ENCODE peak calls at places on chromosome 2, in ten cellular contexts. One of them, this sample, is unnamed.

GRCh38 chr2:157182834-157183396 is 74.6 kb upstream of the GALNT5 start:
- DNase-seq in PC-3: peak; percentile 95
- DNase-seq in cardiac muscle cell: peak; percentile 89
- DNase-seq in psoas muscle: no peak
- DNase-seq in astrocyte of the spinal cord: peak; percentile 94
- DNase-seq in ovary: no peak
- DNase-seq in kidney: no peak
- DNase-seq in heart right ventricle: no peak
- DNase-seq in esophagus muscularis mucosa: no peak
- DNase-seq in tibial nerve: no peak
- DNase-seq in this sample: peak; percentile 73

GRCh38 chr2:239778042-239778811 is 246.9 kb downstream of the NDUFA10 start:
- DNase-seq in psoas muscle: no peak
- DNase-seq in esophagus muscularis mucosa: no peak
- DNase-seq in cardiac muscle cell: no peak
- DNase-seq in tibial nerve: no peak
- DNase-seq in astrocyte of the spinal cord: no peak
- DNase-seq in kidney: no peak
- DNase-seq in ovary: no peak
- DNase-seq in PC-3: no peak
- DNase-seq in heart right ventricle: no peak
- DNase-seq in this sample: no peak

GRCh38 chr2:117785740-117786139 is 28.8 kb upstream of the DDX18 start:
- DNase-seq in cardiac muscle cell: peak; percentile 55
- DNase-seq in PC-3: peak; percentile 68
- DNase-seq in heart right ventricle: peak; percentile 10
- DNase-seq in tibial nerve: no peak
- DNase-seq in ovary: no peak
- DNase-seq in psoas muscle: no peak
- DNase-seq in astrocyte of the spinal cord: peak; percentile 52
- DNase-seq in esophagus muscularis mucosa: no peak
- DNase-seq in kidney: no peak
- DNase-seq in this sample: peak; percentile 16

GRCh38 chr2:3630631-3631030 is 27.4 kb upstream of the ALLC start:
- DNase-seq in heart right ventricle: peak; percentile 1
- DNase-seq in astrocyte of the spinal cord: no peak
- DNase-seq in esophagus muscularis mucosa: no peak
- DNase-seq in kidney: peak; percentile 15
- DNase-seq in PC-3: no peak
- DNase-seq in ovary: peak; percentile 55
- DNase-seq in psoas muscle: no peak
- DNase-seq in tibial nerve: no peak
- DNase-seq in cardiac muscle cell: no peak
- DNase-seq in this sample: no peak

GRCh38 chr2:135093685-135094340 is 41.7 kb downstream of the RAB3GAP1 start:
- DNase-seq in PC-3: no peak
- DNase-seq in psoas muscle: no peak
- DNase-seq in ovary: no peak
- DNase-seq in cardiac muscle cell: no peak
- DNase-seq in kidney: no peak
- DNase-seq in tibial nerve: no peak
- DNase-seq in esophagus muscularis mucosa: no peak
- DNase-seq in heart right ventricle: no peak
- DNase-seq in astrocyte of the spinal cord: no peak
- DNase-seq in this sample: no peak

GRCh38 chr2:101327863-101328394 is 19.4 kb upstream of the RNF149 start:
- DNase-seq in tibial nerve: no peak
- DNase-seq in kidney: no peak
- DNase-seq in astrocyte of the spinal cord: no peak
- DNase-seq in ovary: no peak
- DNase-seq in cardiac muscle cell: no peak
- DNase-seq in heart right ventricle: no peak
- DNase-seq in PC-3: peak; percentile 98
- DNase-seq in esophagus muscularis mucosa: no peak
- DNase-seq in psoas muscle: no peak
- DNase-seq in this sample: no peak

GRCh38 chr2:16817305-16818202 is 151.9 kb upstream of the CYRIA start:
- DNase-seq in PC-3: no peak
- DNase-seq in ovary: no peak
- DNase-seq in astrocyte of the spinal cord: no peak
- DNase-seq in cardiac muscle cell: no peak
- DNase-seq in heart right ventricle: no peak
- DNase-seq in tibial nerve: no peak
- DNase-seq in kidney: no peak
- DNase-seq in psoas muscle: no peak
- DNase-seq in esophagus muscularis mucosa: no peak
- DNase-seq in this sample: no peak

GRCh38 chr2:126900646-126901319 is 2.1 kb downstream of the TEX51 start:
- DNase-seq in cardiac muscle cell: no peak
- DNase-seq in ovary: no peak
- DNase-seq in PC-3: no peak
- DNase-seq in tibial nerve: no peak
- DNase-seq in astrocyte of the spinal cord: no peak
- DNase-seq in esophagus muscularis mucosa: no peak
- DNase-seq in kidney: peak; percentile 43
- DNase-seq in psoas muscle: no peak
- DNase-seq in heart right ventricle: no peak
- DNase-seq in this sample: no peak

GRCh38 chr2:74844752-74845151 is 10.8 kb downstream of the HK2 start:
- DNase-seq in tibial nerve: no peak
- DNase-seq in cardiac muscle cell: no peak
- DNase-seq in esophagus muscularis mucosa: no peak
- DNase-seq in kidney: no peak
- DNase-seq in PC-3: no peak
- DNase-seq in astrocyte of the spinal cord: no peak
- DNase-seq in psoas muscle: no peak
- DNase-seq in ovary: no peak
- DNase-seq in heart right ventricle: no peak
- DNase-seq in this sample: no peak

GRCh38 chr2:4883375-4883774 is 808.8 kb upstream of the SOX11 start:
- DNase-seq in psoas muscle: no peak
- DNase-seq in heart right ventricle: no peak
- DNase-seq in cardiac muscle cell: no peak
- DNase-seq in PC-3: no peak
- DNase-seq in ovary: no peak
- DNase-seq in esophagus muscularis mucosa: no peak
- DNase-seq in tibial nerve: no peak
- DNase-seq in kidney: no peak
- DNase-seq in astrocyte of the spinal cord: no peak
- DNase-seq in this sample: no peak

GRCh38 chr2:172181840-172182239 is 79.1 kb upstream of the DLX2 start:
- DNase-seq in astrocyte of the spinal cord: no peak
- DNase-seq in PC-3: no peak
- DNase-seq in heart right ventricle: no peak
- DNase-seq in psoas muscle: no peak
- DNase-seq in kidney: no peak
- DNase-seq in esophagus muscularis mucosa: no peak
- DNase-seq in tibial nerve: no peak
- DNase-seq in ovary: no peak
- DNase-seq in cardiac muscle cell: peak; percentile 22
- DNase-seq in this sample: no peak
- H3K4me3 ChIP-seq in astrocyte of the spinal cord: no peak overlapping the region
- H3K4me3 ChIP-seq in PC-3: no peak overlapping the region
- H3K4me3 ChIP-seq in heart right ventricle: no peak overlapping the region
- H3K4me3 ChIP-seq in psoas muscle: no peak overlapping the region
- H3K4me3 ChIP-seq in kidney: no peak overlapping the region
- H3K4me3 ChIP-seq in esophagus muscularis mucosa: no peak overlapping the region
- H3K4me3 ChIP-seq in tibial nerve: no peak overlapping the region
- H3K4me3 ChIP-seq in ovary: no peak overlapping the region
- H3K4me3 ChIP-seq in cardiac muscle cell: no peak overlapping the region
- H3K4me3 ChIP-seq in this sample: no peak overlapping the region

GRCh38 chr2:177296047-177296446 is 31.5 kb upstream of the NFE2L2 start:
- DNase-seq in ovary: no peak
- DNase-seq in psoas muscle: no peak
- DNase-seq in heart right ventricle: no peak
- DNase-seq in esophagus muscularis mucosa: no peak
- DNase-seq in PC-3: peak; percentile 57
- DNase-seq in tibial nerve: no peak
- DNase-seq in astrocyte of the spinal cord: peak; percentile 59
- DNase-seq in cardiac muscle cell: peak; percentile 46
- DNase-seq in kidney: no peak
- DNase-seq in this sample: peak; percentile 19
- TF ChIP-seq CTCF in ovary: peak; percentile 29
- TF ChIP-seq CTCF in psoas muscle: peak; percentile 33
- TF ChIP-seq CTCF in heart right ventricle: peak; percentile 48
- TF ChIP-seq CTCF in esophagus muscularis mucosa: peak; percentile 47
- TF ChIP-seq CTCF in PC-3: peak; percentile 62
- TF ChIP-seq CTCF in tibial nerve: peak; percentile 56
- TF ChIP-seq CTCF in astrocyte of the spinal cord: peak; percentile 30
- TF ChIP-seq CTCF in cardiac muscle cell: peak; percentile 33
- TF ChIP-seq CTCF in kidney: peak; percentile 39
- TF ChIP-seq CTCF in this sample: peak; percentile 20

GRCh38 chr2:218884519-218884918 is 3.9 kb downstream of the WNT10A start:
- DNase-seq in psoas muscle: peak; percentile 26
- DNase-seq in cardiac muscle cell: no peak
- DNase-seq in heart right ventricle: no peak
- DNase-seq in ovary: no peak
- DNase-seq in esophagus muscularis mucosa: no peak
- DNase-seq in tibial nerve: no peak
- DNase-seq in PC-3: no peak
- DNase-seq in astrocyte of the spinal cord: no peak
- DNase-seq in kidney: peak; percentile 11
- DNase-seq in this sample: no peak
- H3K4me3 ChIP-seq in psoas muscle: no peak overlapping the region
- H3K4me3 ChIP-seq in cardiac muscle cell: no peak overlapping the region
- H3K4me3 ChIP-seq in heart right ventricle: no peak overlapping the region
- H3K4me3 ChIP-seq in ovary: no peak overlapping the region
- H3K4me3 ChIP-seq in esophagus muscularis mucosa: no peak overlapping the region
- H3K4me3 ChIP-seq in tibial nerve: no peak overlapping the region
- H3K4me3 ChIP-seq in PC-3: no peak overlapping the region
- H3K4me3 ChIP-seq in astrocyte of the spinal cord: no peak overlapping the region
- H3K4me3 ChIP-seq in kidney: no peak overlapping the region
- H3K4me3 ChIP-seq in this sample: no peak overlapping the region

GRCh38 chr2:234869164-234869563 is 82.7 kb upstream of the SH3BP4 start:
- DNase-seq in cardiac muscle cell: no peak
- DNase-seq in ovary: no peak
- DNase-seq in astrocyte of the spinal cord: no peak
- DNase-seq in heart right ventricle: no peak
- DNase-seq in kidney: no peak
- DNase-seq in tibial nerve: no peak
- DNase-seq in PC-3: no peak
- DNase-seq in esophagus muscularis mucosa: no peak
- DNase-seq in psoas muscle: no peak
- DNase-seq in this sample: no peak

GRCh38 chr2:234873828-234874173 is 78.0 kb upstream of the SH3BP4 start:
- DNase-seq in astrocyte of the spinal cord: peak; percentile 61
- DNase-seq in psoas muscle: no peak
- DNase-seq in esophagus muscularis mucosa: no peak
- DNase-seq in PC-3: no peak
- DNase-seq in tibial nerve: no peak
- DNase-seq in cardiac muscle cell: peak; percentile 53
- DNase-seq in heart right ventricle: peak; percentile 77
- DNase-seq in ovary: no peak
- DNase-seq in kidney: peak; percentile 79
- DNase-seq in this sample: no peak

GRCh38 chr2:234869969-234870368 is 81.8 kb upstream of the SH3BP4 start:
- DNase-seq in astrocyte of the spinal cord: no peak
- DNase-seq in heart right ventricle: no peak
- DNase-seq in ovary: no peak
- DNase-seq in kidney: no peak
- DNase-seq in psoas muscle: no peak
- DNase-seq in tibial nerve: no peak
- DNase-seq in esophagus muscularis mucosa: no peak
- DNase-seq in cardiac muscle cell: no peak
- DNase-seq in PC-3: no peak
- DNase-seq in this sample: no peak

GRCh38 chr2:234873103-234873827 is 78.6 kb upstream of the SH3BP4 start:
- DNase-seq in PC-3: no peak
- DNase-seq in cardiac muscle cell: no peak
- DNase-seq in esophagus muscularis mucosa: no peak
- DNase-seq in tibial nerve: no peak
- DNase-seq in psoas muscle: no peak
- DNase-seq in kidney: no peak
- DNase-seq in heart right ventricle: no peak
- DNase-seq in ovary: no peak
- DNase-seq in astrocyte of the spinal cord: no peak
- DNase-seq in this sample: no peak

DNA sequence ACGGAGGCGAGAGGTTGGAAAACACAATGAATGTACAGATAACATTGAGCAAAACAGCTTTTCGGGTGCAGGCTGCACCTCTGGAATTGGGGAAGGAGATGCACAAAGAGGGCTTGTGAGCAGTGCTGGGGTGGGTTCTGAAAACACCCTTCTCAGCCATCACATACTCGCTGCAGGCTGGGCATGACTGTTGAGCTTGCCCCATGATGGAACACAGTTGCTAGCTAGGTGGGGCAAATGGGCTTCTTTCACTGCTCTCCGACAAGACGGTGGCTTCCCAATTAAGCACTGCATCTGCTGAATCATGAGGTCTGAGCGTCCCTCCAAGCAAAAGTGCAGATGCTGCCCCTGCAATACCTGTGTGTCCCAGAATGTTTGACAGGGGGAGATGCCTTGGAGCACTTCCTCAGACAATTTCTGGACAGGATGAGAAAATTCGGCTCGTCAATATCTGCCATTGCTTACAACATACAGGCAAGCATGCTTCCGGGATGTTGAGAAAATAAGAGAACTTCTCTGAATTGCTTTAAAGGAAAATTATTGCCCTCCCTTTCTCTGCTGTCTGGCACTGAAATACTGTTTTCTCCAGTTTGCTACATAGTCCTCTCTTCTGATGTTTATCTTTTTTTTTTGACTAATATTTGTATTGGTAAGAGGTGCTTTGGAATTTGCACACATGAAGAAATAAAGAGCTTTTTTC is 77.3 kb upstream of the SH3BP4 start:
- DNase-seq in psoas muscle: no peak
- DNase-seq in tibial nerve: no peak
- DNase-seq in heart right ventricle: no peak
- DNase-seq in ovary: no peak
- DNase-seq in PC-3: no peak
- DNase-seq in astrocyte of the spinal cord: no peak
- DNase-seq in kidney: no peak
- DNase-seq in esophagus muscularis mucosa: no peak
- DNase-seq in cardiac muscle cell: no peak
- DNase-seq in this sample: no peak
- TF ChIP-seq CTCF in psoas muscle: no peak
- TF ChIP-seq CTCF in tibial nerve: no peak
- TF ChIP-seq CTCF in heart right ventricle: no peak
- TF ChIP-seq CTCF in ovary: no peak
- TF ChIP-seq CTCF in PC-3: no peak
- TF ChIP-seq CTCF in astrocyte of the spinal cord: no peak
- TF ChIP-seq CTCF in kidney: no peak
- TF ChIP-seq CTCF in esophagus muscularis mucosa: no peak
- TF ChIP-seq CTCF in cardiac muscle cell: no peak
- TF ChIP-seq CTCF in this sample: no peak